ENCODE peak calls at places on chromosome 7, in seven cellular contexts. One of them, this sample, is unnamed. For H3K36me3, the result is how much of the 10 kb centered on the place peaks cover.

GRCh38 chr7:23662124-23662982 is 17.6 kb upstream of the FAM221A start:
- DNase-seq in stomach: no peak
- DNase-seq in ovary: no peak
- DNase-seq in transverse colon: no peak
- DNase-seq in SK-N-SH: no peak
- DNase-seq in upper lobe of left lung: no peak
- DNase-seq in sigmoid colon: no peak
- DNase-seq in this sample: no peak

GRCh38 chr7:150340024-150340749 is 1.2 kb downstream of the RARRES2 start:
- DNase-seq in upper lobe of left lung: peak
- DNase-seq in transverse colon: peak
- DNase-seq in stomach: peak
- DNase-seq in ovary: peak
- DNase-seq in sigmoid colon: peak
- DNase-seq in SK-N-SH: no peak
- DNase-seq in this sample: no peak

GRCh38 chr7:115618676-115619075 is 411.9 kb downstream of the TFEC start:
- DNase-seq in sigmoid colon: no peak
- DNase-seq in upper lobe of left lung: no peak
- DNase-seq in stomach: no peak
- DNase-seq in ovary: no peak
- DNase-seq in transverse colon: no peak
- DNase-seq in SK-N-SH: no peak
- DNase-seq in this sample: no peak

GRCh38 chr7:65962033-65962432 is 20.0 kb downstream of the GUSB start:
- DNase-seq in ovary: no peak
- DNase-seq in sigmoid colon: no peak
- DNase-seq in stomach: no peak
- DNase-seq in transverse colon: no peak
- DNase-seq in SK-N-SH: no peak
- DNase-seq in upper lobe of left lung: no peak
- DNase-seq in this sample: no peak

GRCh38 chr7:82327898-82328297 is 115.7 kb downstream of the CACNA2D1 start:
- DNase-seq in upper lobe of left lung: no peak
- DNase-seq in stomach: no peak
- DNase-seq in sigmoid colon: no peak
- DNase-seq in SK-N-SH: no peak
- DNase-seq in transverse colon: no peak
- DNase-seq in ovary: no peak
- DNase-seq in this sample: no peak

GRCh38 chr7:6631605-6632004 is 5.5 kb upstream of the ZNF316 start:
- DNase-seq in SK-N-SH: no peak
- DNase-seq in stomach: no peak
- DNase-seq in sigmoid colon: no peak
- DNase-seq in ovary: no peak
- DNase-seq in transverse colon: no peak
- DNase-seq in upper lobe of left lung: no peak
- DNase-seq in this sample: no peak

GRCh38 chr7:47428052-47428779 is 153.7 kb downstream of the TNS3 start:
- DNase-seq in ovary: no peak
- DNase-seq in SK-N-SH: peak
- DNase-seq in upper lobe of left lung: no peak
- DNase-seq in transverse colon: no peak
- DNase-seq in stomach: no peak
- DNase-seq in sigmoid colon: peak
- DNase-seq in this sample: no peak

GRCh38 chr7:22655781-22656180 is 71.2 kb upstream of the IL6 start:
- DNase-seq in upper lobe of left lung: no peak
- DNase-seq in sigmoid colon: no peak
- DNase-seq in ovary: no peak
- DNase-seq in transverse colon: no peak
- DNase-seq in SK-N-SH: no peak
- DNase-seq in stomach: no peak
- DNase-seq in this sample: no peak

GRCh38 chr7:148042935-148043334 is 547.6 kb upstream of the C7orf33 start:
- DNase-seq in stomach: no peak
- DNase-seq in SK-N-SH: no peak
- DNase-seq in transverse colon: no peak
- DNase-seq in ovary: no peak
- DNase-seq in sigmoid colon: no peak
- DNase-seq in upper lobe of left lung: no peak
- DNase-seq in this sample: no peak

GRCh38 chr7:4078580-4078979 is 603.5 kb upstream of the FOXK1 start:
- DNase-seq in SK-N-SH: no peak
- DNase-seq in upper lobe of left lung: no peak
- DNase-seq in ovary: no peak
- DNase-seq in transverse colon: no peak
- DNase-seq in stomach: peak
- DNase-seq in sigmoid colon: no peak
- DNase-seq in this sample: no peak

GRCh38 chr7:91082854-91083495 is 181.3 kb upstream of the FZD1 start:
- DNase-seq in ovary: no peak
- DNase-seq in transverse colon: no peak
- DNase-seq in sigmoid colon: no peak
- DNase-seq in stomach: no peak
- DNase-seq in upper lobe of left lung: no peak
- DNase-seq in SK-N-SH: peak
- DNase-seq in this sample: no peak

GRCh38 chr7:45421096-45421495 is 153.1 kb upstream of the ADCY1 start:
- DNase-seq in ovary: no peak
- DNase-seq in stomach: no peak
- DNase-seq in transverse colon: no peak
- DNase-seq in sigmoid colon: no peak
- DNase-seq in upper lobe of left lung: no peak
- DNase-seq in SK-N-SH: no peak
- DNase-seq in this sample: no peak

GRCh38 chr7:21923663-21924062 is 22.0 kb downstream of the CDCA7L start:
- DNase-seq in SK-N-SH: no peak
- DNase-seq in ovary: no peak
- DNase-seq in sigmoid colon: no peak
- DNase-seq in stomach: no peak
- DNase-seq in transverse colon: no peak
- DNase-seq in upper lobe of left lung: no peak
- DNase-seq in this sample: no peak

GRCh38 chr7:68622500-68622899 is 975.8 kb upstream of the AUTS2 start:
- DNase-seq in sigmoid colon: no peak
- DNase-seq in SK-N-SH: peak
- DNase-seq in stomach: no peak
- DNase-seq in ovary: no peak
- DNase-seq in upper lobe of left lung: no peak
- DNase-seq in transverse colon: no peak
- DNase-seq in this sample: no peak

GRCh38 chr7:78850093-78850740 is 603.2 kb downstream of the MAGI2 start:
- DNase-seq in SK-N-SH: no peak
- DNase-seq in sigmoid colon: no peak
- DNase-seq in ovary: no peak
- DNase-seq in stomach: no peak
- DNase-seq in transverse colon: no peak
- DNase-seq in upper lobe of left lung: no peak
- DNase-seq in this sample: no peak

GRCh38 chr7:78852951-78853350 is 600.5 kb downstream of the MAGI2 start:
- DNase-seq in SK-N-SH: no peak
- DNase-seq in upper lobe of left lung: no peak
- DNase-seq in sigmoid colon: no peak
- DNase-seq in transverse colon: no peak
- DNase-seq in ovary: no peak
- DNase-seq in stomach: no peak
- DNase-seq in this sample: no peak
- H3K4me3 ChIP-seq in SK-N-SH: no peak
- H3K4me3 ChIP-seq in upper lobe of left lung: no peak
- H3K4me3 ChIP-seq in sigmoid colon: no peak
- H3K4me3 ChIP-seq in transverse colon: no peak
- H3K4me3 ChIP-seq in ovary: no peak
- H3K4me3 ChIP-seq in stomach: no peak
- H3K4me3 ChIP-seq in this sample: no peak

GRCh38 chr7:92697012-92697411 is 106.8 kb upstream of the FAM133B start:
- DNase-seq in upper lobe of left lung: no peak
- DNase-seq in transverse colon: no peak
- DNase-seq in ovary: no peak
- DNase-seq in stomach: no peak
- DNase-seq in sigmoid colon: no peak
- DNase-seq in SK-N-SH: no peak
- DNase-seq in this sample: no peak

GRCh38 chr7:92694211-92694610 is 104.0 kb upstream of the FAM133B start:
- DNase-seq in sigmoid colon: no peak
- DNase-seq in stomach: no peak
- DNase-seq in upper lobe of left lung: no peak
- DNase-seq in SK-N-SH: no peak
- DNase-seq in transverse colon: no peak
- DNase-seq in ovary: no peak
- DNase-seq in this sample: no peak

GRCh38 chr7:92697414-92697813 is 107.2 kb upstream of the FAM133B start:
- DNase-seq in stomach: no peak
- DNase-seq in transverse colon: no peak
- DNase-seq in upper lobe of left lung: no peak
- DNase-seq in ovary: no peak
- DNase-seq in SK-N-SH: no peak
- DNase-seq in sigmoid colon: no peak
- DNase-seq in this sample: no peak

GRCh38 chr7:92696584-92696983 is 106.4 kb upstream of the FAM133B start:
- DNase-seq in transverse colon: no peak
- DNase-seq in SK-N-SH: no peak
- DNase-seq in stomach: no peak
- DNase-seq in sigmoid colon: no peak
- DNase-seq in upper lobe of left lung: no peak
- DNase-seq in ovary: no peak
- DNase-seq in this sample: no peak

GRCh38 chr7:92695308-92696261 is 105.4 kb upstream of the FAM133B start:
- DNase-seq in ovary: peak
- DNase-seq in transverse colon: peak
- DNase-seq in sigmoid colon: no peak
- DNase-seq in stomach: peak
- DNase-seq in upper lobe of left lung: no peak
- DNase-seq in SK-N-SH: no peak
- DNase-seq in this sample: no peak
- TF ChIP-seq EP300 in ovary: no peak
- TF ChIP-seq EP300 in transverse colon: no peak
- TF ChIP-seq EP300 in sigmoid colon: no peak
- TF ChIP-seq EP300 in stomach: no peak
- TF ChIP-seq EP300 in upper lobe of left lung: no peak
- TF ChIP-seq EP300 in SK-N-SH: no peak
- TF ChIP-seq EP300 in this sample: peak

GRCh38 chr7:128094111-128094570 is 62.9 kb upstream of the LRRC4 start:
- DNase-seq in SK-N-SH: no peak
- DNase-seq in upper lobe of left lung: no peak
- DNase-seq in transverse colon: no peak
- DNase-seq in ovary: no peak
- DNase-seq in sigmoid colon: no peak
- DNase-seq in stomach: no peak
- DNase-seq in this sample: no peak

GRCh38 chr7:128093606-128094005 is 62.4 kb upstream of the LRRC4 start:
- DNase-seq in ovary: no peak
- DNase-seq in sigmoid colon: no peak
- DNase-seq in upper lobe of left lung: no peak
- DNase-seq in SK-N-SH: no peak
- DNase-seq in stomach: no peak
- DNase-seq in transverse colon: no peak
- DNase-seq in this sample: no peak

GRCh38 chr7:128092221-128092620 is 61.0 kb upstream of the LRRC4 start:
- DNase-seq in SK-N-SH: no peak
- DNase-seq in stomach: peak
- DNase-seq in sigmoid colon: no peak
- DNase-seq in ovary: no peak
- DNase-seq in transverse colon: no peak
- DNase-seq in upper lobe of left lung: no peak
- DNase-seq in this sample: no peak

GRCh38 chr7:128091106-128091505 is 59.9 kb upstream of the LRRC4 start:
- DNase-seq in stomach: peak
- DNase-seq in transverse colon: no peak
- DNase-seq in SK-N-SH: no peak
- DNase-seq in upper lobe of left lung: no peak
- DNase-seq in ovary: no peak
- DNase-seq in sigmoid colon: no peak
- DNase-seq in this sample: no peak

DNA sequence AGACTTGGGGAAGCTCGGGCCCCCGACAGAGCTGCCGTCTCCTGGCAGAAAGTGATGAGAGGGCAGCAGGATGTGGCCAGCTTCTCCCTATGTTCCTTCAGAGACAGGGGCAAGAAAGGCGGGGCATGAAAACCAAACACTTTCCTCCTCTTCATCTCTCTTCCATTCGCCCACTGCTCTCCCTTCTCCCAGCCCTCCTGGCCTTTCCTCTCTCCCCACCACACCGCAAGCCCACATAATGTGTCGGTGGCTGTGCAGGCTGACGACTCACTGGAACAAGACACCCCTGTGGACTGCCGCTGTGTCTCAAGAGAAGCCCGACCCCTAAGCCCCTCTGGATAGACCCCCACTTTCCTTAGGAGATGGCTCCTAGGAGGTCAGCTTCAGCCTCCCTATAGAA is 59.3 kb upstream of the LRRC4 start:
- DNase-seq in upper lobe of left lung: no peak
- DNase-seq in sigmoid colon: no peak
- DNase-seq in transverse colon: no peak
- DNase-seq in stomach: no peak
- DNase-seq in ovary: no peak
- DNase-seq in SK-N-SH: no peak
- DNase-seq in this sample: no peak
- H3K36me3 ChIP-seq in upper lobe of left lung: under half
- H3K36me3 ChIP-seq in sigmoid colon: under half
- H3K36me3 ChIP-seq in transverse colon: under half
- H3K36me3 ChIP-seq in stomach: half or more
- H3K36me3 ChIP-seq in ovary: under half
- H3K36me3 ChIP-seq in SK-N-SH: half or more
- H3K36me3 ChIP-seq in this sample: under half

DNA sequence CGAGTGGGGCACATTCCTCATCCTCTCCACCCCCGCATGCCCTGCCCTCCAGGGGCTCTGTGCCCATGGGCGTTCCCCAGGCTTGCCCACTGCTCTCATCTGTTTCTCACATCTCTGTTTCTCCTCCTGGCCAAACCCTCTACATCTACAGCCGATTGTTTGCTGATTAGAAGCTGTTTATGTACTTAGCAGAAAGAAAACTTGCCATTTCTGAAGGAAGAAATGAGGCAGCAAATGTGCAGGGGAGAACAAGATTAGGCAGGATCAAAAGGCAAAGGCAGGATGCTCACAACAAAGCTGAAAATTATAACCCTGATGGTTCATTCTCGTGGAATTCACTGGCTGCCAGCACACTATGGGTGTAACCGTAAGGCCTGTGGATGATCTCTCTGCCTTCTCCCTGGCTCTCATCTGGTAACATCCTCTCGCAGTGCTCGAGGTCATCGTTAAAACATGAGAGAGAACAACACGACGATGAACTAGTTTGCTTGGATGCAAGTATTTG is 111.6 kb upstream of the KLF14 start:
- DNase-seq in ovary: no peak
- DNase-seq in SK-N-SH: no peak
- DNase-seq in sigmoid colon: no peak
- DNase-seq in stomach: no peak
- DNase-seq in upper lobe of left lung: peak
- DNase-seq in transverse colon: no peak
- DNase-seq in this sample: no peak
- H3K4me3 ChIP-seq in ovary: no peak
- H3K4me3 ChIP-seq in SK-N-SH: no peak
- H3K4me3 ChIP-seq in sigmoid colon: no peak
- H3K4me3 ChIP-seq in stomach: no peak
- H3K4me3 ChIP-seq in upper lobe of left lung: no peak
- H3K4me3 ChIP-seq in transverse colon: no peak
- H3K4me3 ChIP-seq in this sample: no peak

GRCh38 chr7:106190589-106191330 is 78.6 kb upstream of the SYPL1 start:
- DNase-seq in transverse colon: no peak
- DNase-seq in ovary: no peak
- DNase-seq in sigmoid colon: no peak
- DNase-seq in upper lobe of left lung: no peak
- DNase-seq in stomach: no peak
- DNase-seq in SK-N-SH: no peak
- DNase-seq in this sample: no peak
- TF ChIP-seq EP300 in transverse colon: no peak
- TF ChIP-seq EP300 in ovary: no peak
- TF ChIP-seq EP300 in sigmoid colon: no peak
- TF ChIP-seq EP300 in upper lobe of left lung: peak
- TF ChIP-seq EP300 in stomach: no peak
- TF ChIP-seq EP300 in SK-N-SH: no peak
- TF ChIP-seq EP300 in this sample: no peak

GRCh38 chr7:139985811-139986210 is 76.9 kb downstream of the PARP12 start:
- DNase-seq in SK-N-SH: no peak
- DNase-seq in sigmoid colon: no peak
- DNase-seq in ovary: no peak
- DNase-seq in transverse colon: no peak
- DNase-seq in upper lobe of left lung: no peak
- DNase-seq in stomach: no peak
- DNase-seq in this sample: no peak
- H3K36me3 ChIP-seq in SK-N-SH: under half
- H3K36me3 ChIP-seq in sigmoid colon: under half
- H3K36me3 ChIP-seq in ovary: under half
- H3K36me3 ChIP-seq in transverse colon: under half
- H3K36me3 ChIP-seq in upper lobe of left lung: under half
- H3K36me3 ChIP-seq in stomach: under half
- H3K36me3 ChIP-seq in this sample: under half